ENCODE peak calls at places on chromosome 15, in seven cellular contexts. One of them, this sample, is unnamed.

GRCh38 chr15:40003491-40003916 is 35.5 kb downstream of the SRP14 start:
- DNase-seq in kidney epithelial cell: no peak
- DNase-seq in T-helper 1 cell: no peak
- DNase-seq in nephron progenitor cell: no peak
- DNase-seq in activated CD8-positive, alpha-beta T cell treated with anti-CD3 and anti-CD28 coated beads for 36 hours: no peak
- DNase-seq in AG08396: no peak
- DNase-seq in SW 1271: no peak
- DNase-seq in this sample: no peak

GRCh38 chr15:60831540-60831939 is 352.6 kb upstream of the ICE2 start:
- DNase-seq in activated CD8-positive, alpha-beta T cell treated with anti-CD3 and anti-CD28 coated beads for 36 hours: no peak
- DNase-seq in kidney epithelial cell: no peak
- DNase-seq in AG08396: no peak
- DNase-seq in SW 1271: no peak
- DNase-seq in T-helper 1 cell: no peak
- DNase-seq in nephron progenitor cell: no peak
- DNase-seq in this sample: no peak

GRCh38 chr15:53448215-53449001 is 311.1 kb downstream of the WDR72 start:
- DNase-seq in SW 1271: no peak
- DNase-seq in T-helper 1 cell: no peak
- DNase-seq in AG08396: no peak
- DNase-seq in activated CD8-positive, alpha-beta T cell treated with anti-CD3 and anti-CD28 coated beads for 36 hours: no peak
- DNase-seq in kidney epithelial cell: no peak
- DNase-seq in nephron progenitor cell: no peak
- DNase-seq in this sample: no peak

GRCh38 chr15:70284438-70285214 is 186.9 kb upstream of the TLE3 start:
- DNase-seq in kidney epithelial cell: no peak
- DNase-seq in nephron progenitor cell: no peak
- DNase-seq in SW 1271: no peak
- DNase-seq in activated CD8-positive, alpha-beta T cell treated with anti-CD3 and anti-CD28 coated beads for 36 hours: no peak
- DNase-seq in T-helper 1 cell: no peak
- DNase-seq in AG08396: no peak
- DNase-seq in this sample: no peak

GRCh38 chr15:80801891-80802680 is 22.9 kb downstream of the CEMIP start:
- DNase-seq in kidney epithelial cell: no peak
- DNase-seq in T-helper 1 cell: no peak
- DNase-seq in nephron progenitor cell: no peak
- DNase-seq in SW 1271: no peak
- DNase-seq in AG08396: no peak
- DNase-seq in activated CD8-positive, alpha-beta T cell treated with anti-CD3 and anti-CD28 coated beads for 36 hours: no peak
- DNase-seq in this sample: no peak

GRCh38 chr15:75032391-75032790 is 9.0 kb downstream of the PPCDC start:
- DNase-seq in SW 1271: no peak
- DNase-seq in T-helper 1 cell: no peak
- DNase-seq in AG08396: no peak
- DNase-seq in nephron progenitor cell: no peak
- DNase-seq in activated CD8-positive, alpha-beta T cell treated with anti-CD3 and anti-CD28 coated beads for 36 hours: no peak
- DNase-seq in kidney epithelial cell: no peak
- DNase-seq in this sample: no peak

GRCh38 chr15:62164500-62165028 is 521 bp downstream of the C2CD4B start:
- DNase-seq in SW 1271: no peak
- DNase-seq in nephron progenitor cell: peak
- DNase-seq in kidney epithelial cell: no peak
- DNase-seq in T-helper 1 cell: no peak
- DNase-seq in AG08396: peak
- DNase-seq in activated CD8-positive, alpha-beta T cell treated with anti-CD3 and anti-CD28 coated beads for 36 hours: peak
- DNase-seq in this sample: no peak

GRCh38 chr15:59406446-59406845 is 31.5 kb upstream of the FAM81A start:
- DNase-seq in nephron progenitor cell: no peak
- DNase-seq in kidney epithelial cell: no peak
- DNase-seq in AG08396: no peak
- DNase-seq in activated CD8-positive, alpha-beta T cell treated with anti-CD3 and anti-CD28 coated beads for 36 hours: no peak
- DNase-seq in T-helper 1 cell: no peak
- DNase-seq in SW 1271: no peak
- DNase-seq in this sample: no peak

GRCh38 chr15:80171787-80172186 is 19.0 kb downstream of the FAH start:
- DNase-seq in nephron progenitor cell: no peak
- DNase-seq in T-helper 1 cell: no peak
- DNase-seq in activated CD8-positive, alpha-beta T cell treated with anti-CD3 and anti-CD28 coated beads for 36 hours: no peak
- DNase-seq in AG08396: no peak
- DNase-seq in kidney epithelial cell: no peak
- DNase-seq in SW 1271: no peak
- DNase-seq in this sample: no peak

GRCh38 chr15:40252438-40253178 is 13.7 kb downstream of the PAK6 start:
- DNase-seq in activated CD8-positive, alpha-beta T cell treated with anti-CD3 and anti-CD28 coated beads for 36 hours: peak
- DNase-seq in SW 1271: no peak
- DNase-seq in T-helper 1 cell: no peak
- DNase-seq in AG08396: no peak
- DNase-seq in kidney epithelial cell: no peak
- DNase-seq in nephron progenitor cell: peak
- DNase-seq in this sample: peak

GRCh38 chr15:60523056-60523455 is 44.1 kb upstream of the ICE2 start:
- DNase-seq in SW 1271: no peak
- DNase-seq in nephron progenitor cell: no peak
- DNase-seq in T-helper 1 cell: no peak
- DNase-seq in AG08396: peak
- DNase-seq in kidney epithelial cell: no peak
- DNase-seq in activated CD8-positive, alpha-beta T cell treated with anti-CD3 and anti-CD28 coated beads for 36 hours: no peak
- DNase-seq in this sample: no peak

GRCh38 chr15:97235285-97235985 is 725.1 kb upstream of the ARRDC4 start:
- DNase-seq in T-helper 1 cell: no peak
- DNase-seq in SW 1271: peak
- DNase-seq in nephron progenitor cell: peak
- DNase-seq in kidney epithelial cell: no peak
- DNase-seq in AG08396: peak
- DNase-seq in activated CD8-positive, alpha-beta T cell treated with anti-CD3 and anti-CD28 coated beads for 36 hours: peak
- DNase-seq in this sample: no peak

GRCh38 chr15:43776718-43777292 is at the start of gene ELL3:
- DNase-seq in activated CD8-positive, alpha-beta T cell treated with anti-CD3 and anti-CD28 coated beads for 36 hours: peak
- DNase-seq in AG08396: peak
- DNase-seq in T-helper 1 cell: peak
- DNase-seq in SW 1271: peak
- DNase-seq in nephron progenitor cell: peak
- DNase-seq in kidney epithelial cell: no peak
- DNase-seq in this sample: no peak

GRCh38 chr15:97446138-97446537 is 514.4 kb upstream of the ARRDC4 start:
- DNase-seq in kidney epithelial cell: no peak
- DNase-seq in T-helper 1 cell: no peak
- DNase-seq in AG08396: no peak
- DNase-seq in activated CD8-positive, alpha-beta T cell treated with anti-CD3 and anti-CD28 coated beads for 36 hours: no peak
- DNase-seq in SW 1271: no peak
- DNase-seq in nephron progenitor cell: peak
- DNase-seq in this sample: no peak

GRCh38 chr15:40420793-40421192 is 15.2 kb downstream of the IVD start:
- DNase-seq in nephron progenitor cell: no peak
- DNase-seq in AG08396: no peak
- DNase-seq in kidney epithelial cell: no peak
- DNase-seq in activated CD8-positive, alpha-beta T cell treated with anti-CD3 and anti-CD28 coated beads for 36 hours: no peak
- DNase-seq in T-helper 1 cell: no peak
- DNase-seq in SW 1271: no peak
- DNase-seq in this sample: no peak

GRCh38 chr15:97995192-97995591 is 34.7 kb downstream of the ARRDC4 start:
- DNase-seq in T-helper 1 cell: no peak
- DNase-seq in nephron progenitor cell: no peak
- DNase-seq in AG08396: no peak
- DNase-seq in activated CD8-positive, alpha-beta T cell treated with anti-CD3 and anti-CD28 coated beads for 36 hours: no peak
- DNase-seq in SW 1271: no peak
- DNase-seq in kidney epithelial cell: no peak
- DNase-seq in this sample: no peak

GRCh38 chr15:90336705-90337141 is 15.4 kb upstream of the ZNF774 start:
- DNase-seq in T-helper 1 cell: no peak
- DNase-seq in AG08396: peak
- DNase-seq in SW 1271: no peak
- DNase-seq in activated CD8-positive, alpha-beta T cell treated with anti-CD3 and anti-CD28 coated beads for 36 hours: peak
- DNase-seq in nephron progenitor cell: no peak
- DNase-seq in kidney epithelial cell: peak
- DNase-seq in this sample: no peak

GRCh38 chr15:40409366-40409765 is 3.8 kb downstream of the IVD start:
- DNase-seq in AG08396: no peak
- DNase-seq in kidney epithelial cell: no peak
- DNase-seq in activated CD8-positive, alpha-beta T cell treated with anti-CD3 and anti-CD28 coated beads for 36 hours: peak
- DNase-seq in nephron progenitor cell: no peak
- DNase-seq in T-helper 1 cell: no peak
- DNase-seq in SW 1271: no peak
- DNase-seq in this sample: no peak

GRCh38 chr15:34850121-34850520 is 54.8 kb upstream of the ACTC1 start:
- DNase-seq in T-helper 1 cell: no peak
- DNase-seq in AG08396: no peak
- DNase-seq in SW 1271: no peak
- DNase-seq in kidney epithelial cell: no peak
- DNase-seq in activated CD8-positive, alpha-beta T cell treated with anti-CD3 and anti-CD28 coated beads for 36 hours: no peak
- DNase-seq in nephron progenitor cell: no peak
- DNase-seq in this sample: no peak

GRCh38 chr15:37015025-37015424 is 85.3 kb downstream of the MEIS2 start:
- DNase-seq in AG08396: no peak
- DNase-seq in kidney epithelial cell: no peak
- DNase-seq in SW 1271: no peak
- DNase-seq in T-helper 1 cell: no peak
- DNase-seq in nephron progenitor cell: no peak
- DNase-seq in activated CD8-positive, alpha-beta T cell treated with anti-CD3 and anti-CD28 coated beads for 36 hours: no peak
- DNase-seq in this sample: no peak

GRCh38 chr15:87599616-87600015 is 656.9 kb downstream of the NTRK3 start:
- DNase-seq in AG08396: no peak
- DNase-seq in kidney epithelial cell: no peak
- DNase-seq in nephron progenitor cell: no peak
- DNase-seq in T-helper 1 cell: no peak
- DNase-seq in activated CD8-positive, alpha-beta T cell treated with anti-CD3 and anti-CD28 coated beads for 36 hours: no peak
- DNase-seq in SW 1271: no peak
- DNase-seq in this sample: no peak

This sample was measured in effector memory CD8-positive, alpha-beta T cell.